ENCODE peak calls at places on chromosomes 7 and 10, in five cellular contexts. H is PC-9; R is activated T-cell treated with anti-CD3 and anti-CD28 coated beads, Interleukin-2, amount 50 U/mL, for 72 hours; K is astrocyte of the spinal cord; E is brain microvascular endothelial cell. M is an unnamed sample.

GRCh38 chr7:136140469-136140868 is 163.3 kb upstream of the MTPN start:
- DNase-seq in H (no peak), R (no peak), K (no peak), E (no peak), M (no peak)

GRCh38 chr7:4042402-4042801 is 639.7 kb upstream of the FOXK1 start:
- DNase-seq in E (no peak), K (no peak), R (no peak), H (no peak), M (no peak)

GRCh38 chr10:117900280-117900679 is 146.5 kb downstream of the RAB11FIP2 start:
- DNase-seq in H (no peak), E (no peak), K (no peak), R (no peak), M (no peak)

GRCh38 chr10:90504172-90504571 is 353.7 kb downstream of the HTR7 start:
- DNase-seq in R (no peak), E (no peak), H (no peak), K (no peak), M (no peak)

GRCh38 chr10:6089334-6090219 is 743 bp downstream of the RBM17 start:
- DNase-seq in E (no peak), R (peak; percentile 41), K (no peak), H (peak; percentile 39), M (peak; percentile 20)

GRCh38 chr7:108813247-108814014 is 243.8 kb downstream of the DNAJB9 start:
- DNase-seq in H (no peak), E (no peak), K (no peak), R (no peak), M (peak; percentile 1)

GRCh38 chr10:79179404-79180309 is 110.9 kb downstream of the ZMIZ1 start:
- DNase-seq in E (no peak), R (no peak), K (peak; percentile 27), H (no peak), M (peak; percentile 20)

GRCh38 chr10:47176903-47177860 is 122.8 kb upstream of the GDF10 start:
- DNase-seq in K (no peak), R (no peak), H (no peak), E (peak; percentile 15), M (no peak)

GRCh38 chr7:108246227-108246837 is 116.2 kb upstream of the LAMB4 start:
- DNase-seq in E (peak; percentile 95), K (peak; percentile 94), H (peak; percentile 87), R (no peak), M (peak; percentile 37)

GRCh38 chr10:76902949-76903348 is 734.7 kb downstream of the KCNMA1 start:
- DNase-seq in K (no peak), E (no peak), H (peak; percentile 9), R (peak; percentile 3), M (peak; percentile 48)

GRCh38 chr7:94043299-94043698 is 39.1 kb upstream of the BET1 start:
- DNase-seq in H (no peak), K (no peak), R (no peak), E (peak; percentile 21), M (no peak)

GRCh38 chr7:8212638-8213037 is 49.3 kb downstream of the ICA1 start:
- DNase-seq in H (no peak), E (no peak), R (no peak), K (no peak), M (no peak)

GRCh38 chr10:60901561-60902235 is 42.3 kb downstream of the RHOBTB1 start:
- DNase-seq in E (no peak), K (no peak), H (no peak), R (no peak), M (no peak)

GRCh38 chr7:64602086-64602485 is 39.2 kb upstream of the ZNF680 start:
- DNase-seq in K (no peak), H (no peak), E (no peak), R (no peak), M (no peak)

M was measured in Calu3.